ENCODE peak calls at places on chromosomes 12 and 14, in five cellular contexts. W is K562, B is IMR-90, I is SK-N-SH, R is GM12878. A is an unnamed sample.

GRCh38 chr12:56206373-56207166 is 15.2 kb downstream of the RNF41 start:
- DNase-seq in W (peak; percentile 64), B (peak; percentile 54), I (peak; percentile 67), R (no peak), A (peak; percentile 56)

GRCh38 chr14:53840444-53840843 is 116.2 kb downstream of the BMP4 start:
- DNase-seq in W (no peak), B (no peak), I (no peak), R (no peak), A (peak; percentile 35)

GRCh38 chr12:65355461-65355860 is 77.0 kb downstream of the MSRB3 start:
- DNase-seq in W (no peak), B (peak; percentile 47), I (no peak), R (no peak), A (no peak)

GRCh38 chr14:102539544-102540309 is 30.2 kb upstream of the ANKRD9 start:
- DNase-seq in W (peak; percentile 54), B (peak; percentile 58), I (peak; percentile 64), R (no peak), A (peak; percentile 86)

GRCh38 chr14:23346693-23347405 is 5.8 kb downstream of the SLC22A17 start:
- DNase-seq in W (no peak), B (no peak), I (no peak), R (no peak), A (no peak)

GRCh38 chr14:50303744-50304471 is 8.1 kb downstream of the L2HGDH start:
- DNase-seq in W (peak; percentile 37), B (peak; percentile 28), I (no peak), R (no peak), A (peak; percentile 93)

GRCh38 chr14:99389171-99389826 is 91.4 kb downstream of the SETD3 start:
- DNase-seq in W (peak; percentile 68), B (peak; percentile 10), I (peak; percentile 79), R (no peak), A (peak; percentile 21)

GRCh38 chr12:33439587-33440011 is at the start of gene SYT10:
- DNase-seq in W (peak; percentile 76), B (no peak), I (peak; percentile 26), R (no peak), A (no peak)

GRCh38 chr14:76546426-76547221 is 170.7 kb downstream of the ESRRB start:
- DNase-seq in W (peak; percentile 57), B (no peak), I (peak; percentile 65), R (no peak), A (peak; percentile 25)

GRCh38 chr12:97968641-97969171 is 506.1 kb downstream of the RMST start:
- DNase-seq in W (no peak), B (no peak), I (peak; percentile 4), R (no peak), A (no peak)

GRCh38 chr14:99955826-99956455 is 109.3 kb upstream of the EVL start:
- DNase-seq in W (no peak), B (no peak), I (no peak), R (no peak), A (no peak)

GRCh38 chr12:114000861-114001260 is 34.7 kb upstream of the RBM19 start:
- DNase-seq in W (no peak), B (no peak), I (no peak), R (no peak), A (no peak)

GRCh38 chr12:1778911-1779310 is 41.5 kb upstream of the LRTM2 start:
- DNase-seq in W (no peak), B (no peak), I (no peak), R (no peak), A (no peak)

GRCh38 chr12:28059678-28060077 is 87.1 kb upstream of the PTHLH start:
- DNase-seq in W (no peak), B (no peak), I (no peak), R (no peak), A (no peak)

GRCh38 chr14:103543721-103544626 is 15.0 kb downstream of the TRMT61A start:
- DNase-seq in W (no peak), B (no peak), I (peak; percentile 35), R (no peak), A (no peak)

GRCh38 chr12:130051900-130052299 is 110.4 kb upstream of the FZD10 start:
- DNase-seq in W (no peak), B (no peak), I (no peak), R (no peak), A (no peak)

GRCh38 chr12:89239534-89239933 is 112.8 kb downstream of the DUSP6 start:
- DNase-seq in W (no peak), B (no peak), I (no peak), R (no peak), A (no peak)

GRCh38 chr14:54676822-54677708 is 110.1 kb downstream of the SAMD4A start:
- DNase-seq in W (no peak), B (peak; percentile 96), I (peak; percentile 38), R (no peak), A (no peak)

GRCh38 chr14:75549169-75549568 is 26.9 kb downstream of the BATF start:
- DNase-seq in W (no peak), B (no peak), I (no peak), R (peak; percentile 79), A (no peak)

GRCh38 chr12:47742253-47742825 is 16.3 kb downstream of the RAPGEF3 start:
- DNase-seq in W (peak; percentile 71), B (no peak), I (peak; percentile 72), R (no peak), A (peak; percentile 19)

GRCh38 chr14:33774866-33775519 is 175.9 kb downstream of the EGLN3 start:
- DNase-seq in W (no peak), B (no peak), I (no peak), R (no peak), A (no peak)

GRCh38 chr12:105957058-105957457 is 181.7 kb downstream of the NUAK1 start:
- DNase-seq in W (no peak), B (no peak), I (no peak), R (no peak), A (no peak)

GRCh38 chr14:38404100-38404541 is 148.2 kb upstream of the CLEC14A start:
- DNase-seq in W (no peak), B (peak; percentile 90), I (no peak), R (no peak), A (no peak)

GRCh38 chr12:915090-915489 is 34.4 kb downstream of the RAD52 start:
- DNase-seq in W (no peak), B (no peak), I (no peak), R (no peak), A (no peak)

GRCh38 chr12:115337693-115338543 is 653.9 kb upstream of the TBX3 start:
- DNase-seq in W (no peak), B (peak; percentile 98), I (no peak), R (no peak), A (peak; percentile 34)

GRCh38 chr14:100192250-100192671 is 32.8 kb upstream of the DEGS2 start:
- DNase-seq in W (peak; percentile 18), B (no peak), I (no peak), R (no peak), A (no peak)

GRCh38 chr12:131801254-131801866 is 26.8 kb upstream of the MMP17 start:
- DNase-seq in W (no peak), B (no peak), I (no peak), R (no peak), A (no peak)

GRCh38 chr12:50572275-50572674 is 67.5 kb downstream of the DIP2B start:
- DNase-seq in W (no peak), B (peak; percentile 89), I (peak; percentile 33), R (no peak), A (peak; percentile 84)

GRCh38 chr14:52922656-52923055 is 28.2 kb downstream of the FERMT2 start:
- DNase-seq in W (no peak), B (peak; percentile 69), I (no peak), R (no peak), A (no peak)

GRCh38 chr12:66188584-66189475 is at the start of gene IRAK3:
- DNase-seq in W (no peak), B (peak; percentile 31), I (peak; percentile 69), R (no peak), A (no peak)

GRCh38 chr14:49310298-49310697 is 275.9 kb downstream of the RPS29 start:
- DNase-seq in W (no peak), B (no peak), I (no peak), R (no peak), A (no peak)

GRCh38 chr14:26594756-26595545 is 2.9 kb downstream of the NOVA1 start:
- DNase-seq in W (no peak), B (no peak), I (no peak), R (no peak), A (no peak)

GRCh38 chr12:6775775-6776174 is 3.5 kb downstream of the LAG3 start:
- DNase-seq in W (no peak), B (no peak), I (no peak), R (no peak), A (peak; percentile 60)
- TF ChIP-seq MXI1 in W (no peak), B (no peak), I (no peak), R (no peak), A (no peak)

DNA sequence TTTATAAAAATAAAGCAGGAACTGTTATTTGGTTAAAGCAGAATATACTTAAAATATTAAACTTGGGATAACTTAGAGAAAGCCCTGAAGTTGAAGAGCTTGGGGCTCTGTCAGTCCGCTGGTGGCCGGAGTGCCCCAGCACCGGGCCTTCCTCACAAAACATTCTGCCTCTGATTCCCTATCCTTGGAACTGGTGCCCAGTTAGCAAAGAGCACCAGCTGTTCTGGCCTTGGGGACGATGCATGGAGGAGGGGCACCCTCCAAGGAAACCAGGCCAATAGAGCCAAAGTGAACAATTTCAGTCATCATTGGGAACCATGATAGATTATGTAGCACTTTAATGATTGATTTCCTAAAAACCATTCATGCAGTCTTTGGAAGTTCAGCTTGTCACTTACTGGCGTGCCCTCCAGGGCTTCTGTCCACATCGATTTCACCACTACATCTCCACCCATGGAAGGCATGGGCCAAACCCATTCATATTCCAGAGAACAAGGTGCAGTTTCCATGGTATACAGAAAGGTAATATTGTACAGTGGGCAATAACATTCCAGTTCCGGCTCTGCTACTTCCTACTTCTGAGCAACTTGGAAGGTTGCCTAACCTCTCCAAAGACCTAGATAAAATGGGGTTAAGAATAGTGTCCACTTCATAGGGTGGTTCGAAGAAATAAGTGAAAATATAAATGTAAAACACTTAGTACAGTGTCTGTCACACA is 145.9 kb downstream of the ETV6 start:
- DNase-seq in W (no peak), B (no peak), I (no peak), R (no peak), A (no peak)
- TF ChIP-seq MXI1 in W (no peak), B (no peak), I (no peak), R (no peak), A (no peak)

DNA sequence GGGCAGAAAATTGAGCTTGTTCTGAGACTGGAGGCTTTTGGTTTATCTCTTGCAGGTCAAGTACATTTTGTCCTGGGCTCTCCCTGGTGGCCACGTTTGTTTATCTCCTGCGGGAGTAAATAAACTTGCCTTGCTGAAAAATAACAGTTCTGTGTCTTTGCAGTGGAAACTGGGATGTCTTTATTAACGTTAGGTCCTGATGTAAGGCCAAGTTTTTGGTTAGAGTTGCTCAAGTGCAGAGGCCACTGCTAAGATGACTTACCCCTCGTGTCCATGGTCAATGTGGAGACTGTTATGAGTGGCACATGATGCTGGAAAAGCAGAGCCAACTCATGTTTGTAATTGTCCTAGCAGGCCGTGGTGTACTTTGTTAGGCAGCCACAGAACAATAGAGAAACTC is 3.8 kb downstream of the PTPN11 start:
- DNase-seq in W (no peak), B (no peak), I (no peak), R (no peak), A (no peak)
- TF ChIP-seq MXI1 in W (no peak), B (no peak), I (no peak), R (no peak), A (no peak)

DNA sequence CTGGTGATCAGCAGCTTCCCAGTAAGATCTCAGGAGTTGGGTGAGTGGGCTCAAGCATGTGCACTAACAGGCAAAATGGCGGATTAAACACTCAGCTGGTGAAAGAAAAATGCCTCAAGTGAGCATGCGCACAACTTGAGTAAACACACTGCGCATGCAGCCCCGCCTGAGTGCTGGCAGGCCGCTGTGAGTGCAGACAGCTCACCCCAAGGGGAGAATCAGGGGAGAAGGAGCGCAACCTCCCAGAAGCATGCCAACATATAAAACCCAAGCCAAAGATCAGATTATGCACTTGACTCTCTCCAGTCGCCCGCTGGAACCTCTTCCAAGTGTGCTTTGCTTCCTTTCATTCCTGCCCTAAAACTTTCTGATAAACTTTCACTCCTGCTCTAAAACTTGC is 125.8 kb downstream of the VRK1 start:
- DNase-seq in W (no peak), B (no peak), I (no peak), R (no peak), A (no peak)
- TF ChIP-seq MXI1 in W (no peak), B (no peak), I (no peak), R (no peak), A (no peak)